ENCODE peak calls at places on chromosomes 7 and 10, in nine cellular contexts. O is frontal cortex; S is OCI-M1; N is lung microvascular endothelial cell; I is astrocyte of the cerebellum; Y is NCI-H1417 treated with DMSO at 0.1 percent for 48 hours; U is lower leg skin; T is activated gamma-delta T cell treated with anti-CD3 and anti-CD28 coated beads, Interleukin-2, amount 50 U/mL, for 16 hours; G is nucleus accumbens. A is an unnamed sample.

GRCh38 chr7:134832367-134832766 is 52.9 kb downstream of the CALD1 start:
- DNase-seq in O (no peak), S (no peak), N (no peak), I (no peak), Y (no peak), U (no peak), T (no peak), G (no peak), A (no peak)

GRCh38 chr10:49083256-49083655 is 32.1 kb downstream of the VSTM4 start:
- DNase-seq in O (no peak), S (no peak), N (peak; percentile 35), I (no peak), Y (no peak), U (peak; percentile 86), T (no peak), G (peak; percentile 42), A (peak; percentile 60)

GRCh38 chr10:98908868-98909267 is 326.8 kb downstream of the HPSE2 start:
- DNase-seq in O (no peak), S (peak; percentile 55), N (no peak), I (no peak), Y (no peak), U (no peak), T (no peak), G (no peak), A (no peak)

GRCh38 chr7:51090411-51090810 is 226.2 kb downstream of the COBL start:
- DNase-seq in O (no peak), S (no peak), N (no peak), I (no peak), Y (no peak), U (peak; percentile 25), T (no peak), G (no peak), A (no peak)

GRCh38 chr10:128958881-128959690 is 508.0 kb upstream of the MGMT start:
- DNase-seq in O (no peak), S (no peak), N (no peak), I (no peak), Y (no peak), U (no peak), T (no peak), G (no peak), A (no peak)

GRCh38 chr7:145064114-145064513 is 228.3 kb upstream of the TPK1 start:
- DNase-seq in O (no peak), S (no peak), N (no peak), I (no peak), Y (no peak), U (no peak), T (no peak), G (no peak), A (no peak)

GRCh38 chr7:1883031-1883761 is 213.1 kb downstream of the ELFN1 start:
- DNase-seq in O (no peak), S (peak; percentile 96), N (no peak), I (peak; percentile 18), Y (no peak), U (no peak), T (no peak), G (no peak), A (no peak)

GRCh38 chr7:80334185-80334584 is 177.7 kb downstream of the GNAT3 start:
- DNase-seq in O (no peak), S (peak; percentile 49), N (no peak), I (no peak), Y (no peak), U (no peak), T (no peak), G (no peak), A (no peak)

GRCh38 chr7:77393261-77393660 is 22.9 kb downstream of the GSAP start:
- DNase-seq in O (no peak), S (no peak), N (no peak), I (no peak), Y (no peak), U (no peak), T (no peak), G (no peak), A (no peak)

GRCh38 chr7:7944619-7945282 is 23.8 kb upstream of the GLCCI1 start:
- DNase-seq in O (no peak), S (no peak), N (peak; percentile 46), I (no peak), Y (no peak), U (no peak), T (peak; percentile 7), G (no peak), A (no peak)

GRCh38 chr7:32453286-32454011 is 36.7 kb downstream of the LSM5 start:
- DNase-seq in O (no peak), S (no peak), N (no peak), I (no peak), Y (no peak), U (peak; percentile 36), T (no peak), G (no peak), A (no peak)

GRCh38 chr7:50801907-50802306 is 19.2 kb upstream of the GRB10 start:
- DNase-seq in O (no peak), S (no peak), N (no peak), I (no peak), Y (no peak), U (no peak), T (no peak), G (no peak), A (no peak)

GRCh38 chr7:130352335-130353074 is 7.9 kb downstream of the CPA5 start:
- DNase-seq in O (no peak), S (no peak), N (peak; percentile 58), I (peak; percentile 59), Y (peak; percentile 95), U (peak; percentile 86), T (no peak), G (peak; percentile 33), A (no peak)

GRCh38 chr7:17039372-17039771 is 157.6 kb upstream of the AGR3 start:
- DNase-seq in O (no peak), S (no peak), N (no peak), I (no peak), Y (no peak), U (no peak), T (no peak), G (no peak), A (no peak)

GRCh38 chr10:110698782-110699201 is 54.7 kb downstream of the RBM20 start:
- DNase-seq in O (no peak), S (no peak), N (no peak), I (no peak), Y (no peak), U (no peak), T (no peak), G (no peak), A (no peak)

GRCh38 chr10:122864901-122865300 is 14.5 kb downstream of the FAM24B start:
- DNase-seq in O (no peak), S (no peak), N (no peak), I (no peak), Y (no peak), U (no peak), T (no peak), G (no peak), A (no peak)

GRCh38 chr10:79098596-79099015 is 29.8 kb downstream of the ZMIZ1 start:
- DNase-seq in O (no peak), S (no peak), N (no peak), I (no peak), Y (no peak), U (no peak), T (no peak), G (no peak), A (no peak)

GRCh38 chr7:151209588-151209987 is 700 bp downstream of the H2BK1 start:
- DNase-seq in O (no peak), S (no peak), N (no peak), I (no peak), Y (no peak), U (no peak), T (no peak), G (no peak), A (no peak)

GRCh38 chr10:34908472-34908871 is 93.4 kb upstream of the PARD3 start:
- DNase-seq in O (no peak), S (no peak), N (no peak), I (peak; percentile 33), Y (no peak), U (peak; percentile 84), T (no peak), G (no peak), A (peak; percentile 20)

GRCh38 chr10:77383861-77384553 is 253.6 kb downstream of the KCNMA1 start:
- DNase-seq in O (no peak), S (no peak), N (peak; percentile 38), I (no peak), Y (no peak), U (peak; percentile 59), T (no peak), G (peak; percentile 23), A (peak; percentile 90)

GRCh38 chr7:150666412-150666811 is 19.1 kb upstream of the GIMAP2 start:
- DNase-seq in O (no peak), S (no peak), N (no peak), I (no peak), Y (no peak), U (no peak), T (no peak), G (no peak), A (no peak)

GRCh38 chr10:48511855-48512191 is 93.0 kb downstream of the ARHGAP22 start:
- DNase-seq in O (no peak), S (peak; percentile 81), N (no peak), I (no peak), Y (no peak), U (no peak), T (no peak), G (no peak), A (no peak)

GRCh38 chr10:72137583-72137982 is 49.2 kb upstream of the SPOCK2 start:
- DNase-seq in O (no peak), S (no peak), N (no peak), I (no peak), Y (no peak), U (no peak), T (no peak), G (no peak), A (no peak)

GRCh38 chr7:72042855-72043254 is 369.3 kb downstream of the CALN1 start:
- DNase-seq in O (no peak), S (no peak), N (no peak), I (no peak), Y (no peak), U (no peak), T (no peak), G (no peak), A (no peak)

GRCh38 chr10:26489081-26489480 is 50.9 kb downstream of the APBB1IP start:
- DNase-seq in O (no peak), S (no peak), N (no peak), I (no peak), Y (no peak), U (no peak), T (no peak), G (no peak), A (no peak)

GRCh38 chr10:96587255-96588059 is 645 bp upstream of the TM9SF3 start:
- DNase-seq in O (no peak), S (peak; percentile 89), N (peak; percentile 83), I (peak; percentile 62), Y (no peak), U (peak; percentile 94), T (no peak), G (no peak), A (no peak)

GRCh38 chr10:118584181-118584954 is 11.1 kb downstream of the PRLHR start:
- DNase-seq in O (no peak), S (no peak), N (peak; percentile 19), I (peak; percentile 32), Y (no peak), U (peak; percentile 46), T (no peak), G (no peak), A (no peak)

GRCh38 chr7:103989785-103990775 is 622 bp upstream of the RELN start:
- DNase-seq in O (peak; percentile 24), S (peak; percentile 62), N (peak; percentile 87), I (peak; percentile 15), Y (peak; percentile 36), U (no peak), T (no peak), G (no peak), A (no peak)

GRCh38 chr10:120761951-120762350 is 89.2 kb upstream of the WDR11 start:
- DNase-seq in O (no peak), S (no peak), N (no peak), I (no peak), Y (no peak), U (no peak), T (no peak), G (no peak), A (no peak)

GRCh38 chr7:96097802-96098201 is 224.1 kb downstream of the SLC25A13 start:
- DNase-seq in O (no peak), S (no peak), N (no peak), I (no peak), Y (no peak), U (no peak), T (no peak), G (no peak), A (no peak)

GRCh38 chr7:139614886-139615285 is 91.4 kb downstream of the CLEC2L start:
- DNase-seq in O (no peak), S (no peak), N (no peak), I (no peak), Y (no peak), U (peak; percentile 59), T (no peak), G (no peak), A (no peak)

A was measured in brain pericyte.